ENCODE peak calls at places on chromosomes 12 and 14, in five cellular contexts. E, U, I, Y and G are unnamed samples.

GRCh38 chr12:109934026-109934425 is 34.0 kb downstream of the TCHP start:
- DNase-seq in E (no peak), Y (no peak), I (no peak), U (no peak), G (no peak)

GRCh38 chr14:71551291-71551955 is 380.8 kb upstream of the RGS6 start:
- DNase-seq in U (no peak), I (no peak), Y (no peak), E (no peak), G (no peak)

GRCh38 chr12:43891856-43892574 is 56.1 kb downstream of the TMEM117 start:
- DNase-seq in E (no peak), I (no peak), U (no peak), Y (no peak), G (no peak)

GRCh38 chr12:117334098-117334497 is 27.3 kb downstream of the NOS1 start:
- DNase-seq in U (no peak), Y (no peak), E (no peak), I (no peak), G (no peak)

GRCh38 chr14:56087824-56088571 is 30.2 kb upstream of the PELI2 start:
- DNase-seq in E (no peak), U (no peak), Y (no peak), I (no peak), G (no peak)

GRCh38 chr14:65360144-65360784 is 52.3 kb upstream of the FUT8 start:
- DNase-seq in Y (no peak), U (no peak), I (no peak), E (no peak), G (no peak)

GRCh38 chr12:53518381-53518780 is 11.1 kb upstream of the NPFF start:
- DNase-seq in Y (no peak), U (no peak), E (no peak), I (no peak), G (no peak)

GRCh38 chr12:64968989-64969819 is 144.8 kb downstream of the TBC1D30 start:
- DNase-seq in Y (no peak), U (no peak), E (no peak), I (no peak), G (no peak)

GRCh38 chr12:14408208-14408607 is 42.7 kb downstream of the ATF7IP start:
- DNase-seq in I (no peak), Y (no peak), E (no peak), U (no peak), G (no peak)

GRCh38 chr12:77746108-77746507 is 84.6 kb upstream of the NAV3 start:
- DNase-seq in Y (peak), E (no peak), U (no peak), I (peak), G (no peak)

GRCh38 chr14:76763362-76764041 is 2.2 kb downstream of the VASH1 start:
- DNase-seq in E (no peak), Y (no peak), I (no peak), U (no peak), G (peak)

GRCh38 chr12:1932264-1932777 is 13.9 kb upstream of the CACNA2D4 start:
- DNase-seq in I (no peak), E (peak), Y (no peak), U (no peak), G (no peak)

GRCh38 chr14:66143387-66144112 is 342.6 kb upstream of the CCDC196 start:
- DNase-seq in I (no peak), E (no peak), Y (no peak), U (no peak), G (no peak)

GRCh38 chr12:6319446-6319845 is 9.0 kb downstream of the PLEKHG6 start:
- DNase-seq in Y (no peak), E (no peak), U (no peak), I (no peak), G (no peak)

GRCh38 chr12:110680032-110680431 is 8.9 kb downstream of the HVCN1 start:
- DNase-seq in U (no peak), I (no peak), E (no peak), Y (no peak), G (no peak)

GRCh38 chr14:22450266-22450665 is 138.8 kb downstream of the DAD1 start:
- DNase-seq in E (no peak), I (no peak), Y (no peak), U (no peak), G (no peak)

GRCh38 chr12:106994579-106995220 is 7.8 kb upstream of the MTERF2 start:
- DNase-seq in E (no peak), U (no peak), I (no peak), Y (no peak), G (no peak)

GRCh38 chr12:67910360-67911292 is 78.6 kb upstream of the IFNG-AS1 start:
- DNase-seq in Y (no peak), U (no peak), I (no peak), E (no peak), G (no peak)

GRCh38 chr14:105888784-105889665 is 362.6 kb downstream of the TMEM121 start:
- DNase-seq in U (no peak), E (peak), I (no peak), Y (no peak), G (no peak)